ENCODE peak calls at places on chromosomes 16 and 17, in four cellular contexts. F, L, P and D are unnamed samples.

GRCh38 chr17:72342582-72343527 is 222.0 kb downstream of the SOX9 start:
- DNase-seq in L (no peak), P (peak), F (no peak), D (peak)

GRCh38 chr17:35286120-35286781 is 43.4 kb downstream of the SLFN5 start:
- DNase-seq in L (no peak), F (no peak), P (no peak), D (no peak)

GRCh38 chr16:8832383-8833100 is 34.9 kb downstream of the PMM2 start:
- DNase-seq in P (no peak), L (no peak), F (no peak), D (no peak)

GRCh38 chr17:73227379-73227778 is 34.3 kb downstream of the CPSF4L start:
- DNase-seq in L (no peak), F (no peak), P (no peak), D (no peak)

GRCh38 chr17:1058423-1059130 is 61.6 kb downstream of the TIMM22 start:
- DNase-seq in P (peak), F (no peak), L (peak), D (peak)

GRCh38 chr17:48909796-48910195 is 1.6 kb downstream of the UBE2Z start:
- DNase-seq in L (no peak), F (no peak), P (no peak), D (no peak)

GRCh38 chr16:60991886-60992285 is 1044.4 kb downstream of the CDH8 start:
- DNase-seq in P (no peak), F (no peak), L (no peak), D (no peak)

GRCh38 chr16:80323187-80323807 is 217.5 kb upstream of the DYNLRB2 start:
- DNase-seq in F (no peak), L (no peak), P (no peak), D (no peak)

GRCh38 chr17:62807812-62808575 is at the start of gene MARCHF10:
- DNase-seq in L (peak), P (peak), F (peak), D (peak)

GRCh38 chr16:23152386-23153178 is 3.3 kb upstream of the USP31 start:
- DNase-seq in P (no peak), L (no peak), F (no peak), D (no peak)

GRCh38 chr16:23670137-23670776 is 8.4 kb upstream of the PLK1 start:
- DNase-seq in L (no peak), F (no peak), P (no peak), D (no peak)

GRCh38 chr17:29936724-29937123 is 4.7 kb upstream of the EFCAB5 start:
- DNase-seq in F (no peak), L (no peak), P (no peak), D (no peak)

GRCh38 chr16:11613381-11614303 is 26.9 kb upstream of the LITAF start:
- DNase-seq in F (no peak), L (peak), P (no peak), D (peak)

GRCh38 chr16:81918927-81919326 is 92.3 kb downstream of the SDR42E1 start:
- DNase-seq in P (no peak), F (no peak), L (no peak), D (no peak)

GRCh38 chr17:72502940-72503341 is 382.1 kb downstream of the SOX9 start:
- DNase-seq in F (no peak), L (no peak), P (no peak), D (no peak)